ENCODE peak calls at places on chromosomes 4 and X, in ten cellular contexts. S is COR-L47; T is SK-N-SH; H is tibial nerve; R is brain microvascular endothelial cell; K is CD8-positive, alpha-beta T cell; N is cardiac muscle cell; X is activated CD4-positive, alpha-beta T cell treated with anti-CD3 and anti-CD28 coated beads for 4 hours; U is central memory CD4-positive, alpha-beta T cell; P is Kasumi-1. W is an unnamed sample.

GRCh38 chr4:31234494-31234893 is 514.3 kb downstream of the PCDH7 start:
- DNase-seq in S (no peak), T (no peak), H (no peak), R (no peak), K (no peak), N (no peak), X (no peak), U (no peak), P (no peak), W (no peak)

GRCh38 chr4:56215901-56216300 is 171.4 kb downstream of the AASDH start:
- DNase-seq in S (peak), T (peak), H (no peak), R (peak), K (no peak), N (peak), X (no peak), U (no peak), P (peak), W (peak)

GRCh38 chr4:29309050-29309449 is 1411.1 kb upstream of the PCDH7 start:
- DNase-seq in S (no peak), T (no peak), H (no peak), R (peak), K (no peak), N (peak), X (no peak), U (no peak), P (no peak), W (no peak)

GRCh38 chr4:22688236-22688635 is 4.5 kb upstream of the GBA3 start:
- DNase-seq in S (no peak), T (no peak), H (no peak), R (peak), K (no peak), N (peak), X (no peak), U (no peak), P (no peak), W (peak)

GRCh38 chr4:156875697-156876096 is 95.9 kb downstream of the PDGFC start:
- DNase-seq in S (no peak), T (no peak), H (no peak), R (no peak), K (no peak), N (no peak), X (no peak), U (no peak), P (no peak), W (no peak)

GRCh38 chrX:477441-478012 is 90.8 kb upstream of the PPP2R3B start:
- DNase-seq in S (no peak), T (no peak), H (no peak), R (no peak), K (no peak), N (no peak), X (no peak), U (no peak), P (no peak), W (no peak)

GRCh38 chr4:77921701-77922100 is 59.1 kb downstream of the MRPL1 start:
- DNase-seq in S (no peak), T (no peak), H (no peak), R (peak), K (no peak), N (peak), X (no peak), U (no peak), P (peak), W (peak)

GRCh38 chrX:63506320-63506719 is 155.2 kb upstream of the SPIN4 start:
- DNase-seq in S (no peak), T (peak), H (no peak), R (no peak), K (no peak), N (peak), X (no peak), U (no peak), P (peak), W (peak)

GRCh38 chr4:167787231-167787630 is 305.1 kb upstream of the ANXA10 start:
- DNase-seq in S (no peak), T (no peak), H (no peak), R (no peak), K (no peak), N (no peak), X (no peak), U (no peak), P (no peak), W (no peak)

GRCh38 chr4:122796801-122797404 is 29.7 kb upstream of the FGF2 start:
- DNase-seq in S (no peak), T (no peak), H (no peak), R (no peak), K (no peak), N (no peak), X (no peak), U (no peak), P (no peak), W (peak)

GRCh38 chr4:133151301-133151680 is 2.2 kb downstream of the PCDH10 start:
- DNase-seq in S (peak), T (no peak), H (no peak), R (no peak), K (no peak), N (peak), X (no peak), U (no peak), P (no peak), W (no peak)

GRCh38 chr4:108466936-108467902 is 153.2 kb upstream of the RPL34 start:
- DNase-seq in S (no peak), T (no peak), H (no peak), R (peak), K (no peak), N (peak), X (no peak), U (peak), P (peak), W (peak)

GRCh38 chr4:131388277-131388676 is 1760.8 kb upstream of the PCDH10 start:
- DNase-seq in S (no peak), T (no peak), H (no peak), R (no peak), K (no peak), N (no peak), X (no peak), U (no peak), P (no peak), W (no peak)

GRCh38 chrX:19194285-19195242 is 72.3 kb upstream of the ADGRG2 start:
- DNase-seq in S (no peak), T (no peak), H (no peak), R (no peak), K (no peak), N (no peak), X (no peak), U (no peak), P (no peak), W (no peak)